ENCODE peak calls at places on chromosome 1, in four cellular contexts. U is ACHN, D is HuH-7.5, A is RWPE1. V is an unnamed sample.

GRCh38 chr1:3066250-3066711 is 2.7 kb upstream of the PRDM16 start:
- DNase-seq in A (no peak), D (peak), U (no peak), V (no peak)

GRCh38 chr1:203726417-203726867 is 38.5 kb upstream of the LAX1 start:
- DNase-seq in A (no peak), D (no peak), U (no peak), V (no peak)

GRCh38 chr1:204885288-204885711 is 14.6 kb downstream of the NFASC start:
- DNase-seq in U (no peak), D (no peak), A (no peak), V (no peak)

GRCh38 chr1:6097824-6098223 is 52.1 kb downstream of the KCNAB2 start:
- DNase-seq in A (no peak), D (no peak), U (no peak), V (no peak)

GRCh38 chr1:8402109-8402704 is 84.3 kb downstream of the SLC45A1 start:
- DNase-seq in D (no peak), A (no peak), U (no peak), V (no peak)

GRCh38 chr1:112674440-112674985 is at the start of gene MOV10:
- DNase-seq in U (peak), D (peak), A (peak), V (peak)

GRCh38 chr1:232979596-232979995 is 29.2 kb downstream of the NTPCR start:
- DNase-seq in U (no peak), D (no peak), A (no peak), V (no peak)

GRCh38 chr1:226441629-226442028 is 33.7 kb upstream of the PARP1 start:
- DNase-seq in D (no peak), U (no peak), A (no peak), V (no peak)